ENCODE peak calls at places on chromosomes 6 and 20, in four cellular contexts. C is stimulated activated naive CD8-positive, alpha-beta T cell treated with anti-CD3 and anti-CD28 coated beads, Interleukin-15, Interleukin-2, amounts not matched to agents 100 U/mL and 50 U/mL, for 24 hours; T is left ventricle myocardium superior; B is glutamatergic neuron. U is an unnamed sample.

GRCh38 chr20:12113468-12114371 is 196.0 kb downstream of the BTBD3 start:
- DNase-seq in B (no peak), C (no peak), T (peak; percentile 24), U (no peak)

GRCh38 chr20:33719277-33719988 is 677 bp downstream of the PXMP4 start:
- DNase-seq in B (no peak), T (no peak), C (peak; percentile 14), U (no peak)

GRCh38 chr20:52497731-52498130 is 306.2 kb upstream of the ZFP64 start:
- DNase-seq in B (no peak), T (no peak), C (no peak), U (no peak)

GRCh38 chr20:62627901-62628612 is 14.2 kb upstream of the SLCO4A1 start:
- DNase-seq in B (no peak), T (no peak), C (no peak), U (no peak)

GRCh38 chr6:4645713-4646356 is 130.4 kb upstream of the CDYL start:
- DNase-seq in T (no peak), C (no peak), B (no peak), U (no peak)

GRCh38 chr6:170177383-170178265 is 113.3 kb downstream of the DLL1 start:
- DNase-seq in C (no peak), T (no peak), B (no peak), U (no peak)

GRCh38 chr20:57040924-57041323 is 225.5 kb downstream of the BMP7 start:
- DNase-seq in B (no peak), C (no peak), T (no peak), U (no peak)

GRCh38 chr6:168045141-168045691 is 33.8 kb downstream of the FRMD1 start:
- DNase-seq in B (no peak), T (no peak), C (no peak), U (no peak)

GRCh38 chr6:39765508-39766065 is 26.6 kb upstream of the DAAM2 start:
- DNase-seq in C (no peak), B (no peak), T (no peak), U (no peak)

GRCh38 chr6:52929321-52930164 is 20.0 kb upstream of the GSTA3 start:
- DNase-seq in T (no peak), C (no peak), B (no peak), U (no peak)

GRCh38 chr6:154995241-154996162 is at the start of gene TIAM2:
- DNase-seq in C (peak; percentile 48), B (peak; percentile 76), T (peak; percentile 47), U (peak; percentile 42)

GRCh38 chr6:3355358-3356055 is 96.8 kb downstream of the PSMG4 start:
- DNase-seq in T (peak; percentile 52), C (no peak), B (no peak), U (no peak)

GRCh38 chr20:37095108-37095608 is 639 bp downstream of the RBL1 start:
- DNase-seq in C (peak; percentile 33), T (no peak), B (no peak), U (no peak)

GRCh38 chr20:36591854-36592641 is 13.5 kb upstream of the RAB5IF start:
- DNase-seq in C (peak; percentile 49), T (no peak), B (no peak), U (peak; percentile 51)

GRCh38 chr6:23533954-23534725 is 591.9 kb upstream of the NRSN1 start:
- DNase-seq in C (no peak), B (no peak), T (no peak), U (no peak)

GRCh38 chr20:47952165-47952564 is 166.9 kb upstream of the SULF2 start:
- DNase-seq in B (no peak), T (no peak), C (no peak), U (no peak)

GRCh38 chr6:1424306-1424927 is 35.0 kb downstream of the FOXF2 start:
- DNase-seq in T (no peak), C (peak; percentile 9), B (peak; percentile 65), U (peak; percentile 11)

GRCh38 chr6:39681566-39682250 is 43.5 kb downstream of the KIF6 start:
- DNase-seq in T (no peak), C (no peak), B (no peak), U (no peak)

GRCh38 chr20:45612314-45612713 is 17.2 kb upstream of the WFDC10A start:
- DNase-seq in T (no peak), B (no peak), C (no peak), U (no peak)

GRCh38 chr20:51955756-51956155 is 153.4 kb upstream of the SALL4 start:
- DNase-seq in T (no peak), B (no peak), C (no peak), U (no peak)

GRCh38 chr20:25573288-25574251 is 11.8 kb downstream of the NINL start:
- DNase-seq in T (no peak), C (no peak), B (no peak), U (no peak)

GRCh38 chr6:53956068-53956711 is 155.1 kb upstream of the MLIP start:
- DNase-seq in B (peak; percentile 80), T (peak; percentile 76), C (peak; percentile 32), U (peak; percentile 32)

GRCh38 chr20:1846341-1846740 is 48.9 kb upstream of the SIRPA start:
- DNase-seq in C (no peak), T (no peak), B (no peak), U (no peak)

GRCh38 chr6:154604120-154604519 is 93.6 kb upstream of the CNKSR3 start:
- DNase-seq in B (no peak), T (no peak), C (no peak), U (no peak)

GRCh38 chr6:22364314-22364713 is 67.5 kb upstream of the PRL start:
- DNase-seq in T (no peak), C (no peak), B (no peak), U (no peak)

GRCh38 chr6:160277546-160277945 is 18.9 kb upstream of the SLC22A2 start:
- DNase-seq in B (no peak), C (no peak), T (no peak), U (no peak)

GRCh38 chr20:50475879-50476292 is 34.3 kb upstream of the PTPN1 start:
- DNase-seq in T (no peak), B (no peak), C (no peak), U (no peak)

GRCh38 chr6:108837236-108837971 is 10.8 kb upstream of the ARMC2 start:
- DNase-seq in C (no peak), T (no peak), B (no peak), U (no peak)